ENCODE peak calls at places on chromosomes 5 and 9, in five cellular contexts. A is neuronal stem cell, Y is A549, I is body of pancreas, Z is T-helper 1 cell. L is an unnamed sample.

GRCh38 chr9:19119241-19119640 is 8.1 kb downstream of the PLIN2 start:
- DNase-seq in Z (no peak), Y (no peak), A (no peak), I (no peak), L (no peak)

GRCh38 chr9:5364294-5364990 is 24.8 kb upstream of the RLN1 start:
- DNase-seq in A (no peak), Y (no peak), Z (no peak), I (no peak), L (peak; percentile 12)

GRCh38 chr5:35247645-35248034 is 17.4 kb upstream of the PRLR start:
- DNase-seq in Y (no peak), I (peak; percentile 79), A (no peak), Z (no peak), L (no peak)

GRCh38 chr9:68704804-68705635 is at the start of gene PIP5K1B:
- DNase-seq in I (peak; percentile 88), A (peak; percentile 71), Z (no peak), Y (peak; percentile 29), L (peak; percentile 29)

GRCh38 chr9:124733964-124734740 is 37.0 kb downstream of the NR6A1 start:
- DNase-seq in A (no peak), I (peak; percentile 40), Z (no peak), Y (no peak), L (no peak)

GRCh38 chr5:177372910-177373309 is 11.3 kb upstream of the SLC34A1 start:
- DNase-seq in Z (no peak), A (no peak), I (no peak), Y (no peak), L (no peak)

GRCh38 chr5:92980491-92980890 is 600.5 kb downstream of the NR2F1-AS1 start:
- DNase-seq in A (no peak), Y (no peak), I (no peak), Z (no peak), L (no peak)

GRCh38 chr5:154412316-154412715 is 33.5 kb upstream of the SAP30L start:
- DNase-seq in A (no peak), Y (no peak), I (no peak), Z (no peak), L (no peak)

GRCh38 chr9:137052998-137053943 is 590 bp downstream of the ENTPD2 start:
- DNase-seq in Y (no peak), Z (no peak), A (no peak), I (no peak), L (no peak)

GRCh38 chr9:126698251-126698650 is 84.5 kb downstream of the LMX1B start:
- DNase-seq in Y (no peak), Z (no peak), I (no peak), A (no peak), L (no peak)

GRCh38 chr9:133348763-133349573 is 950 bp downstream of the RPL7A start:
- DNase-seq in I (no peak), Z (no peak), A (no peak), Y (no peak), L (no peak)

GRCh38 chr5:181188700-181189362 is 16.2 kb downstream of the TRIM7 start:
- DNase-seq in Y (peak; percentile 91), I (peak; percentile 84), A (peak; percentile 90), Z (peak; percentile 62), L (peak; percentile 54)

GRCh38 chr5:159907689-159908088 is 8.6 kb upstream of the ADRA1B start:
- DNase-seq in Y (peak; percentile 80), A (no peak), Z (no peak), I (no peak), L (no peak)

GRCh38 chr9:71783120-71783523 is 14.8 kb upstream of the CEMIP2 start:
- DNase-seq in I (peak; percentile 39), Z (peak; percentile 77), Y (peak; percentile 49), A (no peak), L (peak; percentile 95)

GRCh38 chr5:4017076-4017803 is 421.6 kb downstream of the IRX1 start:
- DNase-seq in A (no peak), Z (no peak), Y (no peak), I (no peak), L (no peak)

GRCh38 chr9:84435902-84436301 is 95.3 kb upstream of the SLC28A3 start:
- DNase-seq in Y (no peak), I (no peak), A (no peak), Z (no peak), L (no peak)

GRCh38 chr9:126317513-126317912 is 9.1 kb upstream of the MVB12B start:
- DNase-seq in Y (no peak), I (peak; percentile 17), A (no peak), Z (no peak), L (peak; percentile 56)

GRCh38 chr5:5782402-5782801 is 359.9 kb downstream of the ICE1 start:
- DNase-seq in Y (no peak), Z (no peak), A (no peak), I (no peak), L (no peak)

GRCh38 chr9:33155393-33155792 is 11.7 kb downstream of the B4GALT1 start:
- DNase-seq in I (no peak), Z (no peak), A (no peak), Y (no peak), L (no peak)

GRCh38 chr9:35350827-35351549 is 138.9 kb upstream of the RUSC2 start:
- DNase-seq in Z (no peak), I (peak; percentile 54), Y (no peak), A (no peak), L (no peak)

GRCh38 chr5:94692610-94693009 is 74.1 kb downstream of the SLF1 start:
- DNase-seq in I (no peak), Y (no peak), A (no peak), Z (no peak), L (no peak)

GRCh38 chr5:130109152-130109551 is 204.9 kb downstream of the CHSY3 start:
- DNase-seq in Y (peak; percentile 50), A (peak; percentile 31), Z (no peak), I (no peak), L (peak; percentile 6)

GRCh38 chr5:131081371-131081770 is 83.7 kb downstream of the HINT1 start:
- DNase-seq in A (no peak), Z (no peak), Y (no peak), I (no peak), L (no peak)

GRCh38 chr9:89749500-89750116 is 144.8 kb downstream of the GADD45G start:
- DNase-seq in Y (no peak), A (no peak), Z (no peak), I (no peak), L (no peak)

GRCh38 chr9:6827370-6827949 is 69.7 kb downstream of the KDM4C start:
- DNase-seq in Y (peak; percentile 47), Z (no peak), I (peak; percentile 20), A (peak; percentile 72), L (peak; percentile 60)

GRCh38 chr9:98502976-98503325 is 205.8 kb downstream of the GABBR2 start:
- DNase-seq in Z (no peak), I (no peak), Y (peak; percentile 10), A (no peak), L (no peak)

GRCh38 chr5:58505502-58505901 is 14.3 kb downstream of the GAPT start:
- DNase-seq in Y (no peak), Z (no peak), A (no peak), I (no peak), L (no peak)

GRCh38 chr9:108271236-108271635 is 584.5 kb downstream of the ACTL7B start:
- DNase-seq in Z (no peak), A (no peak), I (no peak), Y (no peak), L (no peak)

GRCh38 chr5:56958595-56958994 is 6.7 kb upstream of the MIER3 start:
- DNase-seq in I (no peak), A (no peak), Y (no peak), Z (no peak), L (no peak)

GRCh38 chr5:137498301-137498735 is 808 bp downstream of the SPOCK1 start:
- DNase-seq in I (no peak), Y (peak; percentile 19), A (peak; percentile 12), Z (no peak), L (no peak)

GRCh38 chr5:231661-232060 is 13.5 kb downstream of the SDHA start:
- DNase-seq in A (no peak), Y (no peak), Z (no peak), I (no peak), L (no peak)

GRCh38 chr5:169758886-169759285 is 121.8 kb downstream of the DOCK2 start:
- DNase-seq in A (no peak), Z (no peak), Y (no peak), I (no peak), L (no peak)

GRCh38 chr5:169142264-169142970 is 158.5 kb downstream of the SLIT3 start:
- DNase-seq in Z (no peak), I (peak; percentile 71), Y (no peak), A (no peak), L (no peak)

GRCh38 chr5:96743065-96743768 is 64.5 kb downstream of the ERAP1 start:
- DNase-seq in Y (no peak), A (no peak), Z (no peak), I (no peak), L (no peak)

GRCh38 chr5:56625577-56625976 is 189.8 kb upstream of the MAP3K1 start:
- DNase-seq in Y (peak; percentile 24), I (no peak), Z (no peak), A (no peak), L (no peak)

L was measured in CD4-positive, CD25-positive, alpha-beta regulatory T cell.